ENCODE peak calls at places on chromosomes 3 and 15, in nine cellular contexts. U is GM23338, Q is suprapubic skin, X is stomach, A is HepG2, S is SK-N-SH, D is transverse colon, C is breast epithelium, L is prostate gland. E is an unnamed sample. For H3K4me1, the result is how much of the 10 kb centered on the place peaks cover.

GRCh38 chr15:99123706-99124451 is 19.0 kb downstream of the SYNM start:
- DNase-seq in U (peak), Q (peak), X (peak), A (peak), S (peak), D (peak), C (peak), L (peak), E (peak)

GRCh38 chr3:139173372-139174108 is 128.8 kb upstream of the PRR23C start:
- DNase-seq in U (no peak), Q (no peak), X (no peak), A (no peak), S (no peak), D (peak), C (no peak), L (no peak), E (no peak)

GRCh38 chr3:122661633-122662032 is 19.0 kb upstream of the PARP14 start:
- DNase-seq in U (no peak), Q (no peak), X (no peak), A (no peak), S (no peak), D (no peak), C (no peak), L (no peak), E (no peak)

GRCh38 chr3:139455855-139456254 is 20.5 kb downstream of the RBP2 start:
- DNase-seq in U (peak), Q (no peak), X (no peak), A (no peak), S (peak), D (no peak), C (no peak), L (no peak), E (no peak)

GRCh38 chr3:23856286-23856685 is 50.5 kb downstream of the UBE2E1 start:
- DNase-seq in U (no peak), Q (no peak), X (no peak), A (no peak), S (no peak), D (no peak), C (no peak), L (no peak), E (no peak)

GRCh38 chr15:66617137-66618090 is 51.6 kb upstream of the LCTL start:
- DNase-seq in U (peak), Q (no peak), X (peak), A (peak), S (no peak), D (peak), C (peak), L (peak), E (peak)

GRCh38 chr3:159260049-159260662 is 458.3 kb downstream of the MFSD1 start:
- DNase-seq in U (peak), Q (no peak), X (no peak), A (peak), S (peak), D (peak), C (peak), L (peak), E (no peak)

GRCh38 chr15:39273805-39274411 is 307.0 kb upstream of the THBS1 start:
- DNase-seq in U (no peak), Q (no peak), X (peak), A (peak), S (no peak), D (no peak), C (peak), L (peak), E (no peak)

GRCh38 chr15:80934761-80935221 is 54.8 kb downstream of the MESD start:
- DNase-seq in U (peak), Q (no peak), X (no peak), A (no peak), S (no peak), D (no peak), C (no peak), L (no peak), E (no peak)

GRCh38 chr15:70535071-70535954 is 228.0 kb downstream of the UACA start:
- DNase-seq in U (no peak), Q (peak), X (no peak), A (no peak), S (no peak), D (peak), C (no peak), L (no peak), E (no peak)

GRCh38 chr3:183699238-183699947 is 1.8 kb downstream of the YEATS2 start:
- DNase-seq in U (peak), Q (no peak), X (no peak), A (no peak), S (no peak), D (peak), C (no peak), L (no peak), E (no peak)

GRCh38 chr15:85555875-85556617 is 175.6 kb downstream of the AKAP13 start:
- DNase-seq in U (no peak), Q (no peak), X (no peak), A (no peak), S (no peak), D (no peak), C (no peak), L (no peak), E (no peak)

GRCh38 chr3:13120928-13121552 is 47.8 kb upstream of the IQSEC1 start:
- DNase-seq in U (no peak), Q (no peak), X (no peak), A (no peak), S (no peak), D (no peak), C (no peak), L (no peak), E (peak)

GRCh38 chr3:13123266-13123665 is 50.0 kb upstream of the IQSEC1 start:
- DNase-seq in U (no peak), Q (no peak), X (no peak), A (no peak), S (no peak), D (no peak), C (no peak), L (no peak), E (peak)

GRCh38 chr3:13120246-13120927 is 47.2 kb upstream of the IQSEC1 start:
- DNase-seq in U (no peak), Q (no peak), X (no peak), A (no peak), S (no peak), D (no peak), C (no peak), L (no peak), E (peak)

GRCh38 chr3:13122101-13123055 is 49.1 kb upstream of the IQSEC1 start:
- DNase-seq in U (no peak), Q (no peak), X (no peak), A (no peak), S (no peak), D (no peak), C (no peak), L (no peak), E (peak)

GRCh38 chr3:13121553-13122001 is 48.3 kb upstream of the IQSEC1 start:
- DNase-seq in U (peak), Q (no peak), X (no peak), A (no peak), S (no peak), D (no peak), C (no peak), L (no peak), E (peak)
- TF ChIP-seq CTCF in U (peak), Q (no peak), X (no peak), A (no peak), S (no peak), D (no peak), C (no peak), L (no peak), E (no peak)

GRCh38 chr15:82572986-82573385 is 32.7 kb upstream of the RPS17 start:
- DNase-seq in U (no peak), Q (no peak), X (no peak), A (no peak), S (peak), D (no peak), C (no peak), L (no peak), E (no peak)

GRCh38 chr15:82572311-82572710 is 32.1 kb upstream of the RPS17 start:
- DNase-seq in U (no peak), Q (no peak), X (no peak), A (no peak), S (peak), D (no peak), C (no peak), L (no peak), E (no peak)

GRCh38 chr15:82569834-82570233 is 29.6 kb upstream of the RPS17 start:
- DNase-seq in U (no peak), Q (no peak), X (no peak), A (no peak), S (no peak), D (no peak), C (no peak), L (no peak), E (no peak)

GRCh38 chr15:82570721-82571519 is 30.7 kb upstream of the RPS17 start:
- DNase-seq in U (peak), Q (no peak), X (no peak), A (no peak), S (peak), D (no peak), C (no peak), L (no peak), E (peak)

DNA sequence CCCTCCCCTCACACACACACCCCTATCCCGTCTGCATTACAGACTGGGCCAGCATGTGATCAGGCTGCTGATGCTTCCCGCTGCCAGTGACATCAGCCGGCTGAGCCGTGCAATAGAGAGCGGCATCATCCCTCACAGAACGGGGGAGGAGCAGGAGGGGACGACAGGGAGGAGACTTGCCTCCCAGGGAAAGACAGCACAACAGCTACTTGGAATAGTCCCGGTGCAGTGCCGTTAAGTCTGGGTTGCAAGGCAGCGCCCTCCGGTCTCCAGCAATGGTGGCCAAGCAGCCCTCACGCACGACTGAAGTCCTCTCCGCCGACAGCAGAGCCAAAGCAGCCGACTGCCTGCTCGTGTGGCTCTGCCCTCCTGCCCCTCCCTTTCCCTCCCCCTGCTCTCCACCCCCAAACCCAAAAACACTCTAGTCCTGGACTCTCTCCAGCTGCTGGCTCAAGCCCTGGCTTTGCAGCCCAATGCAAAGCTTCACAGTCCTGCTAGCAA is 31.5 kb upstream of the RPS17 start:
- DNase-seq in U (peak), Q (peak), X (peak), A (no peak), S (peak), D (peak), C (peak), L (peak), E (peak)
- TF ChIP-seq POLR2AphosphoS5 in U (peak), Q (no peak), X (peak), A (no peak), S (peak), D (peak), C (no peak), L (peak), E (peak)

GRCh38 chr3:49017646-49017977 is 768 bp downstream of the DALRD3 start:
- DNase-seq in U (peak), Q (no peak), X (no peak), A (no peak), S (no peak), D (peak), C (no peak), L (no peak), E (peak)

GRCh38 chr3:49016414-49017228 is 1.8 kb downstream of the DALRD3 start:
- DNase-seq in U (no peak), Q (no peak), X (no peak), A (no peak), S (peak), D (no peak), C (no peak), L (no peak), E (no peak)

GRCh38 chr3:49017229-49017615 is 1.2 kb downstream of the DALRD3 start:
- DNase-seq in U (no peak), Q (no peak), X (no peak), A (no peak), S (no peak), D (no peak), C (no peak), L (no peak), E (no peak)

GRCh38 chr3:49018707-49019006 is 277 bp upstream of the DALRD3 start:
- DNase-seq in U (no peak), Q (no peak), X (no peak), A (no peak), S (no peak), D (no peak), C (no peak), L (no peak), E (no peak)

GRCh38 chr3:49017978-49018706 is at the start of gene DALRD3:
- DNase-seq in U (peak), Q (peak), X (peak), A (peak), S (peak), D (peak), C (peak), L (peak), E (peak)
- H3K4me1 ChIP-seq in U (under half), Q (under half), X (half or more), A (under half), S (under half), D (under half), C (under half), L (under half), E (under half)

DNA sequence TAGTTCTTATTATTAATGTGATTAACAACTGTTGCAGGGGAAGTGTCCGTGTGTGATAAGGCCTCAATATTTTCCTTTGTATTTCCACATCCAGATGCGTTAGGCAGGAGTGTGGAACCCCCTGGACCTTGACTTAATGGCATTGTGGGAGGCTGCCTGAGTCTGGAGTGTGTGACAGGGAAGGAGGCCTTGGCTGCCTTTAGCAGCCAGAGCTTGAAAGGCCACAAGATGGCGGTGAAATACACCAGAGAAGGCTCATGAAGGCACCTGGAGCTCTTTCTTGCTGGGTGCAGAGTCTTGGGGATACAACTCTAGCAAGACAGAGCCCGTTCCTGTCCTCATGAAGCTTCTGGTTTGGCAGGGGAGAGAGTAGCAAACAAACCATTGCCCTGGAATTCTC is 36.9 kb downstream of the POLR2M start:
- DNase-seq in U (peak), Q (no peak), X (no peak), A (peak), S (no peak), D (no peak), C (no peak), L (no peak), E (no peak)
- TF ChIP-seq CTCF in U (peak), Q (no peak), X (no peak), A (peak), S (peak), D (no peak), C (no peak), L (no peak), E (no peak)

GRCh38 chr3:52257911-52258310 is 12.4 kb downstream of the PPM1M start:
- DNase-seq in U (no peak), Q (no peak), X (no peak), A (no peak), S (no peak), D (no peak), C (no peak), L (no peak), E (no peak)

GRCh38 chr3:52259035-52259434 is 13.5 kb downstream of the PPM1M start:
- DNase-seq in U (no peak), Q (no peak), X (no peak), A (no peak), S (no peak), D (no peak), C (no peak), L (no peak), E (no peak)

GRCh38 chr3:52254608-52255007 is 9.0 kb downstream of the PPM1M start:
- DNase-seq in U (no peak), Q (no peak), X (no peak), A (no peak), S (no peak), D (no peak), C (no peak), L (no peak), E (no peak)

GRCh38 chr3:52259448-52259847 is 13.9 kb downstream of the PPM1M start:
- DNase-seq in U (no peak), Q (no peak), X (no peak), A (no peak), S (no peak), D (no peak), C (no peak), L (no peak), E (no peak)

GRCh38 chr3:52256622-52257021 is 11.1 kb downstream of the PPM1M start:
- DNase-seq in U (no peak), Q (no peak), X (no peak), A (no peak), S (no peak), D (no peak), C (no peak), L (no peak), E (no peak)
- TF ChIP-seq POLR2AphosphoS5 in U (no peak), Q (no peak), X (no peak), A (peak), S (no peak), D (no peak), C (no peak), L (no peak), E (peak)

E was measured in sigmoid colon.